ENCODE peak calls at places on chromosomes 3 and 15, in seven cellular contexts. One of them, this sample, is unnamed.
A peak's percentile ranks its signal among the peaks of the same experiment; 100 is the strongest.

GRCh38 chr3:173395412-173396181 is 1.9 kb upstream of the NLGN1 start:
- DNase-seq in body of pancreas: peak; percentile 82
- DNase-seq in sigmoid colon: peak; percentile 95
- DNase-seq in A549: peak; percentile 24
- DNase-seq in lower leg skin: peak; percentile 79
- DNase-seq in uterus: peak; percentile 83
- DNase-seq in breast epithelium: peak; percentile 72
- DNase-seq in this sample: peak; percentile 35

GRCh38 chr3:191316876-191317603 is 12.2 kb upstream of the CCDC50 start:
- DNase-seq in sigmoid colon: no peak
- DNase-seq in uterus: no peak
- DNase-seq in lower leg skin: no peak
- DNase-seq in body of pancreas: no peak
- DNase-seq in A549: no peak
- DNase-seq in breast epithelium: no peak
- DNase-seq in this sample: no peak

GRCh38 chr3:4994144-4994730 is 15.0 kb downstream of the BHLHE40 start:
- DNase-seq in sigmoid colon: no peak
- DNase-seq in lower leg skin: peak; percentile 7
- DNase-seq in body of pancreas: no peak
- DNase-seq in breast epithelium: no peak
- DNase-seq in A549: peak; percentile 60
- DNase-seq in uterus: no peak
- DNase-seq in this sample: no peak

GRCh38 chr3:123652346-123652984 is 67.6 kb upstream of the HACD2 start:
- DNase-seq in sigmoid colon: peak; percentile 91
- DNase-seq in uterus: peak; percentile 86
- DNase-seq in A549: peak; percentile 58
- DNase-seq in lower leg skin: peak; percentile 72
- DNase-seq in breast epithelium: peak; percentile 72
- DNase-seq in body of pancreas: peak; percentile 81
- DNase-seq in this sample: peak; percentile 56

GRCh38 chr15:42239528-42240245 is 31.6 kb upstream of the VPS39 start:
- DNase-seq in A549: no peak
- DNase-seq in uterus: no peak
- DNase-seq in sigmoid colon: no peak
- DNase-seq in lower leg skin: no peak
- DNase-seq in breast epithelium: no peak
- DNase-seq in body of pancreas: no peak
- DNase-seq in this sample: no peak

GRCh38 chr3:174120997-174121396 is 723.5 kb downstream of the NLGN1 start:
- DNase-seq in sigmoid colon: no peak
- DNase-seq in uterus: no peak
- DNase-seq in breast epithelium: no peak
- DNase-seq in body of pancreas: no peak
- DNase-seq in lower leg skin: no peak
- DNase-seq in A549: no peak
- DNase-seq in this sample: no peak

GRCh38 chr3:160564949-160565441 is 376 bp downstream of the KPNA4 start:
- DNase-seq in uterus: no peak
- DNase-seq in A549: peak; percentile 76
- DNase-seq in breast epithelium: peak; percentile 63
- DNase-seq in body of pancreas: peak; percentile 74
- DNase-seq in sigmoid colon: peak; percentile 83
- DNase-seq in lower leg skin: peak; percentile 62
- DNase-seq in this sample: peak; percentile 48

GRCh38 chr15:99564221-99565030 is 1.4 kb upstream of the MEF2A start:
- DNase-seq in body of pancreas: peak; percentile 37
- DNase-seq in uterus: peak; percentile 55
- DNase-seq in sigmoid colon: peak; percentile 75
- DNase-seq in breast epithelium: no peak
- DNase-seq in lower leg skin: no peak
- DNase-seq in A549: no peak
- DNase-seq in this sample: no peak

GRCh38 chr15:99480223-99480810 is 85.5 kb upstream of the MEF2A start:
- DNase-seq in A549: no peak
- DNase-seq in sigmoid colon: no peak
- DNase-seq in uterus: no peak
- DNase-seq in breast epithelium: no peak
- DNase-seq in lower leg skin: no peak
- DNase-seq in body of pancreas: no peak
- DNase-seq in this sample: no peak

GRCh38 chr15:82832601-82833209 is 23.3 kb downstream of the WHAMM start:
- DNase-seq in body of pancreas: no peak
- DNase-seq in A549: peak; percentile 56
- DNase-seq in lower leg skin: no peak
- DNase-seq in uterus: no peak
- DNase-seq in sigmoid colon: no peak
- DNase-seq in breast epithelium: no peak
- DNase-seq in this sample: peak; percentile 41

GRCh38 chr3:51995346-51996156 is at the start of gene RPL29:
- DNase-seq in A549: peak; percentile 92
- DNase-seq in body of pancreas: peak; percentile 94
- DNase-seq in breast epithelium: peak; percentile 93
- DNase-seq in sigmoid colon: peak; percentile 97
- DNase-seq in lower leg skin: peak; percentile 94
- DNase-seq in uterus: peak; percentile 94
- DNase-seq in this sample: peak; percentile 94
- TF ChIP-seq POLR2A in A549: peak; percentile 78
- TF ChIP-seq POLR2A in body of pancreas: peak; percentile 79
- TF ChIP-seq POLR2A in breast epithelium: peak; percentile 59
- TF ChIP-seq POLR2A in sigmoid colon: peak; percentile 48
- TF ChIP-seq POLR2A in lower leg skin: no peak
- TF ChIP-seq POLR2A in uterus: peak; percentile 41
- TF ChIP-seq POLR2A in this sample: peak; percentile 97

DNA sequence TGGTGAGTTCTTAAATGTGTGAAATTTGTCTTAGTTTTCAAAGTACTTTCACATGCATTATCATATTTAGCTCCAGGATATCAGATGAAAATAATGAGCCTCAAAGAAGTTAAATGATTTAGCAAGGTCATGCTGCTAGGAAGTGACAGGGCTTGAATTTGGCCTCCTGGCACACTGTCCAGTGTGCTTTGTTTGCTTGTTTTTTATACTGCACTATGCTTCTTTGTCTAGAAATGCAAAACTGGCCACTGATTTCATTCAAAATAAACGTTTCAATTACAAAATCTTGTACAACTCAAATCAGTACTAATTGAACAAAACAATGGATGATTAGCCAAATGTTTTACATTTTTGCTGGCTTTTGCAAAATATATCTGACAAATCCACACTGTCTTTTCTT is 583.3 kb upstream of the CBLB start:
- DNase-seq in body of pancreas: no peak
- DNase-seq in breast epithelium: no peak
- DNase-seq in lower leg skin: no peak
- DNase-seq in uterus: no peak
- DNase-seq in sigmoid colon: no peak
- DNase-seq in A549: no peak
- DNase-seq in this sample: no peak
- TF ChIP-seq POLR2A in body of pancreas: no peak
- TF ChIP-seq POLR2A in breast epithelium: no peak
- TF ChIP-seq POLR2A in lower leg skin: no peak
- TF ChIP-seq POLR2A in uterus: no peak
- TF ChIP-seq POLR2A in sigmoid colon: no peak
- TF ChIP-seq POLR2A in A549: no peak
- TF ChIP-seq POLR2A in this sample: no peak

GRCh38 chr15:92801774-92802464 is 98.2 kb upstream of the CHD2 start:
- DNase-seq in A549: peak; percentile 86
- DNase-seq in uterus: peak; percentile 57
- DNase-seq in sigmoid colon: peak; percentile 86
- DNase-seq in body of pancreas: peak; percentile 31
- DNase-seq in lower leg skin: peak; percentile 76
- DNase-seq in breast epithelium: no peak
- DNase-seq in this sample: no peak
- TF ChIP-seq POLR2A in A549: no peak
- TF ChIP-seq POLR2A in uterus: no peak
- TF ChIP-seq POLR2A in sigmoid colon: no peak
- TF ChIP-seq POLR2A in body of pancreas: no peak
- TF ChIP-seq POLR2A in lower leg skin: no peak
- TF ChIP-seq POLR2A in breast epithelium: no peak
- TF ChIP-seq POLR2A in this sample: no peak

GRCh38 chr3:137026701-137027100 is 68.9 kb downstream of the IL20RB start:
- DNase-seq in lower leg skin: no peak
- DNase-seq in A549: no peak
- DNase-seq in breast epithelium: no peak
- DNase-seq in body of pancreas: no peak
- DNase-seq in uterus: no peak
- DNase-seq in sigmoid colon: no peak
- DNase-seq in this sample: no peak
- TF ChIP-seq POLR2A in lower leg skin: no peak
- TF ChIP-seq POLR2A in A549: no peak
- TF ChIP-seq POLR2A in breast epithelium: no peak
- TF ChIP-seq POLR2A in body of pancreas: no peak
- TF ChIP-seq POLR2A in uterus: no peak
- TF ChIP-seq POLR2A in sigmoid colon: no peak
- TF ChIP-seq POLR2A in this sample: no peak

DNA sequence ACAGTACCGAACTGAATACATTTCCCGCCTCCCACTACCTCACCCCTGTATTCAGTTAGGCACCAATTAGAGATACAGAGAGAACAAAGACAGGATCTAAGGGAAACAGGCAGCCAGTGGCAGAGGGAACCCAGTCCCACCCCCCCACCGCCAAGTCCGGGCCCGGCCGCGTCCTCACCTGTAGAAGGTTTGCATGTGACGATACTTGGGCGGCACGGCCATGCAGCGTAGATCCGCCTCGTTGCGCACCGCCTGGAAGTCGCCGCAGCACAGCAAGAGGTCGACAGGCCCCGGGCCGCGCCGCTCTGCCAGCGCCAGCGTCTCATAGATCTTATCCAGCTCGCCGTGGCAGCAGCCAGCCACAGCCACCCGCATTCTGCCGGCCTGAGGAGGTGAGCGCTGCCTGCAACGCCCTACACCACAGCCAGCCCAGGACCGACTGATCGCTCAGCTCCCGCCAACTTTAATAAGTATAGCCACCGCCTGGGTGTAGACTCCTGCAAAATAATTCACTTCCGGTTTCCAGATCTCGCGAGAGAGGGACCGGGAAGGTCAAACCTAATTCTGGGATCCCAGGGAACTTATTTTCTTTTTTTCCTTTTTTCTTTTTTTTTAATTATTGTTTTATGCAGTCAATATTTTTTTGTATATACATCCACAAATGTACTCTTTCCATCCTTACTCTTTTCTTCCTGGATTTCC is at the start of gene DBR1:
- DNase-seq in A549: peak; percentile 82
- DNase-seq in lower leg skin: peak; percentile 86
- DNase-seq in body of pancreas: peak; percentile 86
- DNase-seq in uterus: peak; percentile 87
- DNase-seq in breast epithelium: peak; percentile 63
- DNase-seq in sigmoid colon: peak; percentile 88
- DNase-seq in this sample: peak; percentile 53
- TF ChIP-seq POLR2A in A549: peak; percentile 90
- TF ChIP-seq POLR2A in lower leg skin: no peak
- TF ChIP-seq POLR2A in body of pancreas: peak; percentile 98
- TF ChIP-seq POLR2A in uterus: peak; percentile 77
- TF ChIP-seq POLR2A in breast epithelium: peak; percentile 38
- TF ChIP-seq POLR2A in sigmoid colon: peak; percentile 53
- TF ChIP-seq POLR2A in this sample: peak; percentile 93

DNA sequence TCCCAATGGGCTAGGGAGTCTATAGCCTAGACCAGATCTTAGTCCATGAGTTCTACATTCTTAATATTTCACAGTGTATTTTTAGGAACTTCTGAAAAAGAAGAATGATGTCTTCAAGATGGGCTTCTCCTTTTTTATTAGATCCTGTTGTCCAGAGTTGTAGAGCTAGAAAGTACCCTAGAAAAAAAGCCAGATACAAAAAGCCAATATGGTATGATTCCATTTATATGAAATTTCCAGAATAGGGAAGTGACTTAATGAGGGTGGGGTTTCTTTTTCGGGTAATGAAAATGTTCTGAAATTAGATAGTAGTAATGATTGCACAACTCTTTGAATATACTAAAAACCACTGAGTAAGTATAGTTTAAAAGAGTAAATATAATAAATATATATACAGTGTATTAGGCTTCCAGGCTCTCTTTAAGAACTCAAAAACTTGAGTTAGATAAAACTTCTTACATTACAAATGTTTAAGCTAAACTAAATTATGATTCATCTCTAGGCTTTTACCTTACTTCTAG is 116.9 kb downstream of the NFKBIZ start:
- DNase-seq in lower leg skin: no peak
- DNase-seq in body of pancreas: no peak
- DNase-seq in breast epithelium: no peak
- DNase-seq in A549: no peak
- DNase-seq in sigmoid colon: no peak
- DNase-seq in uterus: no peak
- DNase-seq in this sample: no peak
- TF ChIP-seq POLR2A in lower leg skin: no peak
- TF ChIP-seq POLR2A in body of pancreas: no peak
- TF ChIP-seq POLR2A in breast epithelium: no peak
- TF ChIP-seq POLR2A in A549: no peak
- TF ChIP-seq POLR2A in sigmoid colon: no peak
- TF ChIP-seq POLR2A in uterus: no peak
- TF ChIP-seq POLR2A in this sample: no peak